ENCODE peak calls at places on chromosome 4, in ten cellular contexts. P is NCI-H2029, G is HT-29, T is GM20000, M is COLO829, C is NCI-H460, J is ELF-1, Q is AG08396, Z is fibroblast of gingiva, F is K562. D is an unnamed sample.

GRCh38 chr4:52407545-52407944 is 251.6 kb downstream of the USP46 start:
- DNase-seq in P (no peak), G (peak; percentile 1), T (no peak), M (peak; percentile 19), C (no peak), J (peak; percentile 9), Q (no peak), Z (no peak), F (no peak), D (peak; percentile 69)

GRCh38 chr4:20987191-20987590 is 286.9 kb downstream of the PACRGL start:
- DNase-seq in P (no peak), G (no peak), T (no peak), M (no peak), C (no peak), J (no peak), Q (no peak), Z (no peak), F (no peak), D (no peak)

GRCh38 chr4:91092398-91092955 is 965.3 kb downstream of the CCSER1 start:
- DNase-seq in P (no peak), G (peak; percentile 51), T (no peak), M (no peak), C (no peak), J (peak; percentile 40), Q (no peak), Z (no peak), F (no peak), D (no peak)

GRCh38 chr4:6446538-6447451 is 25.6 kb downstream of the PPP2R2C start:
- DNase-seq in P (no peak), G (no peak), T (no peak), M (no peak), C (no peak), J (no peak), Q (no peak), Z (no peak), F (no peak), D (no peak)

GRCh38 chr4:4633431-4633830 is 91.6 kb upstream of the STX18 start:
- DNase-seq in P (no peak), G (no peak), T (no peak), M (no peak), C (no peak), J (no peak), Q (no peak), Z (peak; percentile 43), F (no peak), D (no peak)

GRCh38 chr4:146450524-146450923 is 71.2 kb downstream of the SLC10A7 start:
- DNase-seq in P (no peak), G (no peak), T (peak; percentile 49), M (no peak), C (no peak), J (no peak), Q (peak; percentile 13), Z (no peak), F (no peak), D (no peak)

GRCh38 chr4:22574424-22574823 is 58.6 kb upstream of the ADGRA3 start:
- DNase-seq in P (no peak), G (peak; percentile 5), T (no peak), M (no peak), C (no peak), J (no peak), Q (no peak), Z (no peak), F (no peak), D (no peak)

GRCh38 chr4:141605425-141605856 is 30.9 kb upstream of the IL15 start:
- DNase-seq in P (no peak), G (no peak), T (no peak), M (no peak), C (no peak), J (no peak), Q (no peak), Z (no peak), F (no peak), D (no peak)

GRCh38 chr4:40484346-40484745 is 145.3 kb downstream of the RBM47 start:
- DNase-seq in P (no peak), G (no peak), T (no peak), M (no peak), C (no peak), J (no peak), Q (no peak), Z (no peak), F (no peak), D (no peak)

GRCh38 chr4:186689476-186689875 is 34.2 kb downstream of the FAT1 start:
- DNase-seq in P (peak; percentile 79), G (no peak), T (no peak), M (no peak), C (no peak), J (no peak), Q (no peak), Z (no peak), F (no peak), D (no peak)

GRCh38 chr4:3255611-3256186 is 6.7 kb downstream of the MSANTD1 start:
- DNase-seq in P (no peak), G (no peak), T (no peak), M (no peak), C (no peak), J (no peak), Q (no peak), Z (no peak), F (no peak), D (peak; percentile 32)

GRCh38 chr4:38154681-38155588 is 194.7 kb downstream of the PTTG2 start:
- DNase-seq in P (no peak), G (peak; percentile 68), T (no peak), M (no peak), C (no peak), J (peak; percentile 14), Q (no peak), Z (peak; percentile 34), F (peak; percentile 38), D (no peak)

D was measured in endodermal cell.